ENCODE peak calls at places on chromosome X, in five cellular contexts. F, E, H, U and V are unnamed samples.

GRCh38 chrX:48683411-48683982 is at the start of gene WAS:
- DNase-seq in E (no peak), H (no peak), F (no peak), U (no peak), V (no peak)

GRCh38 chrX:53287493-53288138 is 6.2 kb upstream of the IQSEC2 start:
- DNase-seq in E (peak; percentile 77), F (no peak), U (peak; percentile 48), H (peak; percentile 68), V (peak; percentile 7)

GRCh38 chrX:45714864-45715263 is 514.2 kb upstream of the DIPK2B start:
- DNase-seq in U (peak; percentile 66), E (peak; percentile 77), F (no peak), H (peak; percentile 71), V (peak; percentile 2)

GRCh38 chrX:41922125-41922521 is 1.2 kb downstream of the CASK start:
- DNase-seq in U (peak; percentile 41), E (peak; percentile 45), H (peak; percentile 17), F (peak; percentile 14), V (no peak)

GRCh38 chrX:38151426-38151825 is 69.2 kb downstream of the SRPX start:
- DNase-seq in U (no peak), H (peak; percentile 78), E (no peak), F (no peak), V (no peak)

GRCh38 chrX:7233632-7234406 is 85.9 kb upstream of the PUDP start:
- DNase-seq in F (no peak), E (peak; percentile 6), U (no peak), H (peak; percentile 0), V (no peak)

GRCh38 chrX:53694642-53695041 is 8.1 kb upstream of the HUWE1 start:
- DNase-seq in E (no peak), U (no peak), F (no peak), H (no peak), V (no peak)

GRCh38 chrX:10078266-10078665 is 78.5 kb upstream of the CLCN4 start:
- DNase-seq in E (no peak), U (no peak), F (no peak), H (no peak), V (no peak)

GRCh38 chrX:71909956-71910355 is 689 bp upstream of the NHSL2 start:
- DNase-seq in E (peak; percentile 23), F (peak; percentile 61), U (no peak), H (peak; percentile 4), V (no peak)

GRCh38 chrX:31070057-31070468 is 1.8 kb downstream of the FTHL17 start:
- DNase-seq in E (no peak), F (no peak), U (peak; percentile 47), H (no peak), V (no peak)

GRCh38 chrX:54640721-54641120 is 110.7 kb downstream of the GNL3L start:
- DNase-seq in H (no peak), F (no peak), U (peak; percentile 65), E (peak; percentile 45), V (no peak)

GRCh38 chrX:108584617-108585211 is 145.1 kb downstream of the COL4A5 start:
- DNase-seq in F (no peak), U (peak; percentile 18), E (peak; percentile 17), H (peak; percentile 0), V (no peak)

GRCh38 chrX:112760697-112761096 is 79.9 kb downstream of the AMOT start:
- DNase-seq in E (peak; percentile 7), U (no peak), H (peak; percentile 37), F (no peak), V (no peak)

GRCh38 chrX:1221296-1221845 is 8.9 kb upstream of the CRLF2 start:
- DNase-seq in H (no peak), F (no peak), U (no peak), E (no peak), V (no peak)

GRCh38 chrX:131288738-131289511 is at the start of gene IGSF1:
- DNase-seq in H (peak; percentile 3), E (peak; percentile 10), U (peak; percentile 0), F (peak; percentile 7), V (no peak)

GRCh38 chrX:39443240-39443639 is 642.0 kb downstream of the MID1IP1 start:
- DNase-seq in H (no peak), F (no peak), U (no peak), E (no peak), V (no peak)

GRCh38 chrX:134580947-134581346 is 77.3 kb downstream of the PLAC1 start:
- DNase-seq in H (peak; percentile 77), E (peak; percentile 11), F (no peak), U (no peak), V (no peak)

GRCh38 chrX:30906726-30907125 is 17.7 kb upstream of the TAB3 start:
- DNase-seq in H (peak; percentile 83), E (peak; percentile 58), F (no peak), U (peak; percentile 55), V (no peak)

GRCh38 chrX:72306851-72307645 is 1.3 kb upstream of the CITED1 start:
- DNase-seq in F (peak; percentile 64), E (peak; percentile 62), H (peak; percentile 47), U (peak; percentile 68), V (peak; percentile 4)

GRCh38 chrX:54746928-54747327 is 51.1 kb downstream of the ITIH6 start:
- DNase-seq in H (no peak), F (no peak), E (no peak), U (no peak), V (no peak)

GRCh38 chrX:9888953-9889470 is 78.1 kb upstream of the CLDN34 start:
- DNase-seq in H (peak; percentile 36), F (no peak), U (no peak), E (no peak), V (no peak)

GRCh38 chrX:73577368-73577767 is 14.4 kb downstream of the CHIC1 start:
- DNase-seq in F (no peak), H (peak; percentile 67), E (peak; percentile 86), U (peak; percentile 83), V (peak; percentile 2)

GRCh38 chrX:10631416-10632145 is 11.2 kb upstream of the MID1 start:
- DNase-seq in E (peak; percentile 14), F (no peak), U (peak; percentile 59), H (no peak), V (no peak)

GRCh38 chrX:18075603-18076002 is 145.1 kb downstream of the BEND2 start:
- DNase-seq in U (no peak), H (no peak), F (no peak), E (no peak), V (no peak)

GRCh38 chrX:37701588-37701987 is 16.0 kb downstream of the XK start:
- DNase-seq in E (no peak), H (no peak), U (no peak), F (no peak), V (no peak)

GRCh38 chrX:132940727-132941162 is 17.7 kb downstream of the HS6ST2 start:
- DNase-seq in U (peak; percentile 73), F (no peak), E (no peak), H (no peak), V (no peak)

GRCh38 chrX:1103360-1103759 is 109.1 kb downstream of the CRLF2 start:
- DNase-seq in H (no peak), F (no peak), U (no peak), E (no peak), V (no peak)

GRCh38 chrX:78574306-78574705 is 84.8 kb downstream of the RTL3 start:
- DNase-seq in H (no peak), F (no peak), U (no peak), E (no peak), V (no peak)

GRCh38 chrX:38055170-38055847 is 49.0 kb downstream of the SYTL5 start:
- DNase-seq in E (peak; percentile 70), U (peak; percentile 70), F (no peak), H (peak; percentile 62), V (no peak)

GRCh38 chrX:153381684-153382532 is 19.2 kb downstream of the PNMA6E start:
- DNase-seq in U (no peak), F (peak; percentile 21), E (peak; percentile 91), H (peak; percentile 92), V (no peak)

GRCh38 chrX:128804828-128805227 is 718.5 kb downstream of the SMARCA1 start:
- DNase-seq in H (no peak), E (no peak), U (no peak), F (no peak), V (no peak)

GRCh38 chrX:31114858-31115257 is 43.0 kb upstream of the FTHL17 start:
- DNase-seq in E (no peak), F (no peak), H (no peak), U (no peak), V (no peak)

GRCh38 chrX:109040057-109040456 is 303.7 kb upstream of the IRS4 start:
- DNase-seq in F (no peak), H (no peak), U (no peak), E (no peak), V (no peak)

GRCh38 chrX:68837119-68837518 is 8.3 kb downstream of the EFNB1 start:
- DNase-seq in F (no peak), E (no peak), U (no peak), H (no peak), V (no peak)

GRCh38 chrX:68833855-68834331 is 5.1 kb downstream of the EFNB1 start:
- DNase-seq in F (no peak), E (no peak), U (peak; percentile 75), H (no peak), V (no peak)

GRCh38 chrX:68835104-68835442 is 6.3 kb downstream of the EFNB1 start:
- DNase-seq in F (no peak), U (no peak), E (no peak), H (no peak), V (no peak)

GRCh38 chrX:68834371-68835103 is 5.7 kb downstream of the EFNB1 start:
- DNase-seq in F (no peak), U (no peak), H (no peak), E (no peak), V (no peak)

DNA sequence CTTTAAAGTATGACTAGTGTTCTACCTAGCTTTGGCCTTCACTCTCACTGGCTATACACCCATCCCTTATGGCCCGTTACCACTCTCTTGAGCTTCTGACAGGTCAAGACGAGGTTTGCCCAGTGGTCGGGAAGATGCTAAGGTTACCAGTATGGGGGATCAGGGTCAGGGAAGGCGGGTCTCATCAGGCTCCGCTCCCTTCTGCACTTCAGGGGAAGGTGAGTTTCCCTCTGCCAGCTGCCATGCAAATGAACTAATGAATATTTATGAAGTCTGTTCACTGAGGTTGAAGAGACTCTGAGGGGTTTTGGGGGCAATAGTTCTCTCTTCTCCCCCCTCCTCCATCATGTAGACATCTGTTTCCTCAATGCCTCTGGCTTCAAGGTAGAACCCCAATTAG is 6.6 kb downstream of the EFNB1 start:
- DNase-seq in F (no peak), E (no peak), H (no peak), U (no peak), V (no peak)
- H3K4me3 ChIP-seq in F (no peak overlapping the region), E (no peak overlapping the region), H (no peak overlapping the region), U (no peak overlapping the region), V (no peak overlapping the region)

GRCh38 chrX:123563167-123563566 is 169.7 kb downstream of the THOC2 start:
- DNase-seq in U (no peak), E (no peak), H (no peak), F (no peak), V (no peak)
- H3K4me3 ChIP-seq in U (no peak overlapping the region), E (no peak overlapping the region), H (no peak overlapping the region), F (no peak overlapping the region), V (no peak overlapping the region)

GRCh38 chrX:154732421-154733071 is 18.3 kb downstream of the GAB3 start:
- DNase-seq in U (peak; percentile 46), F (no peak), H (no peak), E (peak; percentile 77), V (no peak)
- H3K4me3 ChIP-seq in U (no peak overlapping the region), F (no peak overlapping the region), H (no peak overlapping the region), E (no peak overlapping the region), V (no peak overlapping the region)

GRCh38 chrX:150983526-150984163 is 510 bp downstream of the HMGB3 start:
- DNase-seq in E (no peak), H (no peak), F (no peak), U (no peak), V (no peak)
- H3K4me3 ChIP-seq in E (peak overlapping the region; percentile 31), H (peak overlapping the region; percentile 41), F (peak overlapping the region; percentile 54), U (peak overlapping the region; percentile 39), V (peak overlapping the region; percentile 75)